ENCODE peak calls at places on chromosome X, in five cellular contexts. One of them, this sample, is unnamed.
A peak's percentile ranks its signal among the peaks of the same experiment; 100 is the strongest.

GRCh38 chrX:120604359-120604782 is 470 bp downstream of the MCTS1 start:
- DNase-seq in ELR: peak; percentile 64
- DNase-seq in thoracic aorta: no peak
- DNase-seq in GM03348: peak; percentile 51
- DNase-seq in CD4-positive, alpha-beta T cell: peak; percentile 7
- DNase-seq in this sample: peak; percentile 28

GRCh38 chrX:68842351-68842750 is 13.5 kb downstream of the EFNB1 start:
- DNase-seq in ELR: no peak
- DNase-seq in thoracic aorta: no peak
- DNase-seq in GM03348: no peak
- DNase-seq in CD4-positive, alpha-beta T cell: no peak
- DNase-seq in this sample: no peak

GRCh38 chrX:2464677-2465166 is 36.1 kb downstream of the DHRSX start:
- DNase-seq in ELR: no peak
- DNase-seq in thoracic aorta: no peak
- DNase-seq in GM03348: no peak
- DNase-seq in CD4-positive, alpha-beta T cell: no peak
- DNase-seq in this sample: no peak

GRCh38 chrX:135596495-135596894 is 76.0 kb downstream of the INTS6L start:
- DNase-seq in ELR: peak; percentile 55
- DNase-seq in thoracic aorta: no peak
- DNase-seq in GM03348: peak; percentile 14
- DNase-seq in CD4-positive, alpha-beta T cell: peak; percentile 20
- DNase-seq in this sample: peak; percentile 30

GRCh38 chrX:44954562-44954961 is 81.6 kb downstream of the KDM6A start:
- DNase-seq in ELR: no peak
- DNase-seq in thoracic aorta: no peak
- DNase-seq in GM03348: no peak
- DNase-seq in CD4-positive, alpha-beta T cell: no peak
- DNase-seq in this sample: no peak

GRCh38 chrX:47749185-47749967 is 87.3 kb upstream of the ZNF81 start:
- DNase-seq in ELR: peak; percentile 3
- DNase-seq in thoracic aorta: no peak
- DNase-seq in GM03348: no peak
- DNase-seq in CD4-positive, alpha-beta T cell: no peak
- DNase-seq in this sample: no peak

GRCh38 chrX:153984351-153985178 is 12.0 kb downstream of the TMEM187 start:
- DNase-seq in ELR: no peak
- DNase-seq in thoracic aorta: no peak
- DNase-seq in GM03348: no peak
- DNase-seq in CD4-positive, alpha-beta T cell: no peak
- DNase-seq in this sample: no peak

GRCh38 chrX:16772460-16772859 is 13.8 kb upstream of the TXLNG start:
- DNase-seq in ELR: no peak
- DNase-seq in thoracic aorta: no peak
- DNase-seq in GM03348: no peak
- DNase-seq in CD4-positive, alpha-beta T cell: no peak
- DNase-seq in this sample: no peak

GRCh38 chrX:1093112-1093511 is 119.3 kb downstream of the CRLF2 start:
- DNase-seq in ELR: no peak
- DNase-seq in thoracic aorta: no peak
- DNase-seq in GM03348: no peak
- DNase-seq in CD4-positive, alpha-beta T cell: peak; percentile 26
- DNase-seq in this sample: no peak

GRCh38 chrX:150573702-150574101 is 5.3 kb downstream of the MTM1 start:
- DNase-seq in ELR: no peak
- DNase-seq in thoracic aorta: no peak
- DNase-seq in GM03348: no peak
- DNase-seq in CD4-positive, alpha-beta T cell: no peak
- DNase-seq in this sample: no peak

GRCh38 chrX:40945366-40945713 is 139.9 kb upstream of the USP9X start:
- DNase-seq in ELR: peak; percentile 70
- DNase-seq in thoracic aorta: no peak
- DNase-seq in GM03348: peak; percentile 56
- DNase-seq in CD4-positive, alpha-beta T cell: no peak
- DNase-seq in this sample: peak; percentile 65

GRCh38 chrX:8981742-8982141 is 52.2 kb downstream of the FAM9B start:
- DNase-seq in ELR: no peak
- DNase-seq in thoracic aorta: no peak
- DNase-seq in GM03348: no peak
- DNase-seq in CD4-positive, alpha-beta T cell: no peak
- DNase-seq in this sample: no peak

GRCh38 chrX:103550415-103551051 is 31.2 kb upstream of the RAB40A start:
- DNase-seq in ELR: peak; percentile 17
- DNase-seq in thoracic aorta: no peak
- DNase-seq in GM03348: no peak
- DNase-seq in CD4-positive, alpha-beta T cell: no peak
- DNase-seq in this sample: no peak

GRCh38 chrX:41421071-41421729 is 25.9 kb upstream of the NYX start:
- DNase-seq in ELR: no peak
- DNase-seq in thoracic aorta: no peak
- DNase-seq in GM03348: peak; percentile 13
- DNase-seq in CD4-positive, alpha-beta T cell: no peak
- DNase-seq in this sample: no peak

GRCh38 chrX:94576367-94577004 is 902.5 kb downstream of the FAM133A start:
- DNase-seq in ELR: no peak
- DNase-seq in thoracic aorta: no peak
- DNase-seq in GM03348: no peak
- DNase-seq in CD4-positive, alpha-beta T cell: no peak
- DNase-seq in this sample: no peak

GRCh38 chrX:120736989-120737388 is 107.1 kb upstream of the C1GALT1C1 start:
- DNase-seq in ELR: peak; percentile 83
- DNase-seq in thoracic aorta: no peak
- DNase-seq in GM03348: no peak
- DNase-seq in CD4-positive, alpha-beta T cell: no peak
- DNase-seq in this sample: no peak

GRCh38 chrX:13109811-13110210 is 65.4 kb upstream of the FAM9C start:
- DNase-seq in ELR: peak; percentile 39
- DNase-seq in thoracic aorta: no peak
- DNase-seq in GM03348: no peak
- DNase-seq in CD4-positive, alpha-beta T cell: no peak
- DNase-seq in this sample: no peak

GRCh38 chrX:154431321-154431720 is 2.8 kb downstream of the ATP6AP1 start:
- DNase-seq in ELR: no peak
- DNase-seq in thoracic aorta: no peak
- DNase-seq in GM03348: no peak
- DNase-seq in CD4-positive, alpha-beta T cell: no peak
- DNase-seq in this sample: no peak

GRCh38 chrX:78011846-78012245 is 42.4 kb upstream of the PGAM4 start:
- DNase-seq in ELR: no peak
- DNase-seq in thoracic aorta: no peak
- DNase-seq in GM03348: peak; percentile 1
- DNase-seq in CD4-positive, alpha-beta T cell: no peak
- DNase-seq in this sample: no peak

GRCh38 chrX:68647156-68647957 is at the start of gene STARD8:
- DNase-seq in ELR: peak; percentile 71
- DNase-seq in thoracic aorta: peak; percentile 7
- DNase-seq in GM03348: peak; percentile 73
- DNase-seq in CD4-positive, alpha-beta T cell: no peak
- DNase-seq in this sample: peak; percentile 77

GRCh38 chrX:17923546-17923945 is 62.4 kb upstream of the RAI2 start:
- DNase-seq in ELR: peak; percentile 18
- DNase-seq in thoracic aorta: no peak
- DNase-seq in GM03348: no peak
- DNase-seq in CD4-positive, alpha-beta T cell: no peak
- DNase-seq in this sample: no peak

GRCh38 chrX:150421816-150422215 is 58.7 kb downstream of the MAMLD1 start:
- DNase-seq in ELR: no peak
- DNase-seq in thoracic aorta: peak; percentile 2
- DNase-seq in GM03348: no peak
- DNase-seq in CD4-positive, alpha-beta T cell: no peak
- DNase-seq in this sample: peak; percentile 16

GRCh38 chrX:9677098-9677739 is 88.4 kb downstream of the GPR143 start:
- DNase-seq in ELR: peak; percentile 35
- DNase-seq in thoracic aorta: no peak
- DNase-seq in GM03348: no peak
- DNase-seq in CD4-positive, alpha-beta T cell: no peak
- DNase-seq in this sample: no peak

GRCh38 chrX:97850911-97851310 is 967.2 kb downstream of the RPA4 start:
- DNase-seq in ELR: no peak
- DNase-seq in thoracic aorta: no peak
- DNase-seq in GM03348: no peak
- DNase-seq in CD4-positive, alpha-beta T cell: no peak
- DNase-seq in this sample: no peak

GRCh38 chrX:40171513-40172168 is 73.9 kb upstream of the BCOR start:
- DNase-seq in ELR: peak; percentile 66
- DNase-seq in thoracic aorta: no peak
- DNase-seq in GM03348: peak; percentile 42
- DNase-seq in CD4-positive, alpha-beta T cell: no peak
- DNase-seq in this sample: peak; percentile 58

GRCh38 chrX:48831909-48832291 is 3.5 kb downstream of the PCSK1N start:
- DNase-seq in ELR: no peak
- DNase-seq in thoracic aorta: no peak
- DNase-seq in GM03348: no peak
- DNase-seq in CD4-positive, alpha-beta T cell: no peak
- DNase-seq in this sample: no peak

GRCh38 chrX:1593286-1594271 is 2.2 kb downstream of the AKAP17A start:
- DNase-seq in ELR: no peak
- DNase-seq in thoracic aorta: no peak
- DNase-seq in GM03348: no peak
- DNase-seq in CD4-positive, alpha-beta T cell: no peak
- DNase-seq in this sample: no peak

GRCh38 chrX:23008431-23009099 is 8.8 kb downstream of the DDX53 start:
- DNase-seq in ELR: peak; percentile 40
- DNase-seq in thoracic aorta: no peak
- DNase-seq in GM03348: peak; percentile 11
- DNase-seq in CD4-positive, alpha-beta T cell: no peak
- DNase-seq in this sample: peak; percentile 8

GRCh38 chrX:16316336-16316735 is 149.1 kb downstream of the MAGEB17 start:
- DNase-seq in ELR: no peak
- DNase-seq in thoracic aorta: no peak
- DNase-seq in GM03348: no peak
- DNase-seq in CD4-positive, alpha-beta T cell: no peak
- DNase-seq in this sample: no peak

GRCh38 chrX:136745215-136746173 is 35.2 kb downstream of the ARHGEF6 start:
- DNase-seq in ELR: no peak
- DNase-seq in thoracic aorta: no peak
- DNase-seq in GM03348: no peak
- DNase-seq in CD4-positive, alpha-beta T cell: no peak
- DNase-seq in this sample: no peak

GRCh38 chrX:140712413-140713173 is 3.0 kb downstream of the LINC00632 start:
- DNase-seq in ELR: peak; percentile 72
- DNase-seq in thoracic aorta: peak; percentile 3
- DNase-seq in GM03348: peak; percentile 3
- DNase-seq in CD4-positive, alpha-beta T cell: peak; percentile 7
- DNase-seq in this sample: peak; percentile 29

GRCh38 chrX:134158821-134159512 is 78.0 kb upstream of the CCDC160 start:
- DNase-seq in ELR: no peak
- DNase-seq in thoracic aorta: no peak
- DNase-seq in GM03348: no peak
- DNase-seq in CD4-positive, alpha-beta T cell: no peak
- DNase-seq in this sample: no peak